ENCODE peak calls at places on chromosomes 5 and 9, in ten cellular contexts. E is HepG2, T is stomach, G is heart right ventricle, Z is BE2C, Q is adrenal gland, M is uterus, J is cardiac muscle cell, B is A549, R is psoas muscle. S is an unnamed sample. For H3K4me1, the result is how much of the 10 kb centered on the place peaks cover.

GRCh38 chr5:127988149-127988755 is 95.3 kb upstream of the SLC12A2 start:
- DNase-seq in E (peak), T (no peak), G (no peak), Z (peak), Q (no peak), M (no peak), J (peak), B (peak), R (no peak), S (no peak)

GRCh38 chr5:150783422-150783928 is 4.9 kb downstream of the SMIM3 start:
- DNase-seq in E (no peak), T (peak), G (no peak), Z (peak), Q (peak), M (peak), J (peak), B (no peak), R (peak), S (peak)

GRCh38 chr9:78972303-78973002 is 599.3 kb upstream of the TLE4 start:
- DNase-seq in E (no peak), T (no peak), G (no peak), Z (no peak), Q (no peak), M (no peak), J (no peak), B (no peak), R (no peak), S (no peak)

GRCh38 chr5:86917117-86917579 is 299.4 kb downstream of the COX7C start:
- DNase-seq in E (no peak), T (no peak), G (no peak), Z (no peak), Q (no peak), M (no peak), J (peak), B (peak), R (no peak), S (no peak)

GRCh38 chr5:64585654-64586053 is 79.8 kb downstream of the RGS7BP start:
- DNase-seq in E (no peak), T (no peak), G (no peak), Z (no peak), Q (no peak), M (no peak), J (no peak), B (no peak), R (no peak), S (no peak)

GRCh38 chr9:71758785-71759184 is 9.5 kb downstream of the CEMIP2 start:
- DNase-seq in E (peak), T (no peak), G (no peak), Z (no peak), Q (no peak), M (no peak), J (no peak), B (peak), R (no peak), S (no peak)

GRCh38 chr5:91079037-91079436 is 304.1 kb downstream of the ARRDC3 start:
- DNase-seq in E (no peak), T (no peak), G (no peak), Z (no peak), Q (no peak), M (no peak), J (no peak), B (no peak), R (no peak), S (no peak)

GRCh38 chr5:136133416-136134383 is 1.1 kb downstream of the SMAD5 start:
- DNase-seq in E (peak), T (peak), G (peak), Z (peak), Q (peak), M (peak), J (peak), B (peak), R (peak), S (peak)

GRCh38 chr9:131334568-131335105 is 45.1 kb downstream of the PLPP7 start:
- DNase-seq in E (no peak), T (no peak), G (peak), Z (peak), Q (no peak), M (no peak), J (no peak), B (no peak), R (peak), S (no peak)

GRCh38 chr9:108550111-108550510 is 305.7 kb downstream of the ACTL7B start:
- DNase-seq in E (no peak), T (no peak), G (peak), Z (no peak), Q (peak), M (no peak), J (no peak), B (no peak), R (peak), S (no peak)

GRCh38 chr5:149448831-149449714 is 70.0 kb upstream of the IL17B start:
- DNase-seq in E (no peak), T (no peak), G (no peak), Z (no peak), Q (no peak), M (no peak), J (no peak), B (peak), R (no peak), S (peak)
- TF ChIP-seq CTCF in E (peak), T (no peak), G (peak), Z (peak), Q (peak), M (no peak), J (peak), B (peak), R (peak), S (peak)

DNA sequence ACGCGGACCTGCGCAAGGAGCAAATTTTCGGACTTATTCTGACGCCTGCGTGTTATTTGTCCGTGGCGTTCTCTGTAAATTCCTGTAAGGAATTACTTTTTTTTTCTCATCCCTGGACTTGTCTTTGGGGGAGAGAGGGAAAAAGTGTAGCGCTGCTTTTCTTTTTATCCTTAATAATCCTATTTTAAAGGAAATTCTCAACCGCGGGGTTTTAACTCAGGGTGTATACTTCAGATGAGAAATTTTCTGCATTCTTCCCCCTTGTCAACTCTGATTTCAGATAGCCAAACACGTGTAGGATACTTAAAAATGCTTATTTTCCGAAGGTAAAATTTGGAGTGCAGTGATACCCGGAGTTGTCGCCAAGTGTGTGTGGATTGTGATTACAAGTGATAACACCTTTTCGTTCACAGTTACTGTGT is 853 bp downstream of the DCP2 start:
- DNase-seq in E (no peak), T (no peak), G (no peak), Z (no peak), Q (no peak), M (no peak), J (no peak), B (no peak), R (no peak), S (no peak)
- H3K4me1 ChIP-seq in E (under half), T (under half), G (under half), Z (under half), Q (under half), M (under half), J (under half), B (under half), R (under half), S (under half)

GRCh38 chr9:98975838-98976237 is 32.1 kb downstream of the COL15A1 start:
- DNase-seq in E (no peak), T (no peak), G (no peak), Z (no peak), Q (no peak), M (no peak), J (no peak), B (no peak), R (no peak), S (no peak)

GRCh38 chr9:98977813-98978212 is 34.1 kb downstream of the COL15A1 start:
- DNase-seq in E (no peak), T (no peak), G (no peak), Z (no peak), Q (no peak), M (no peak), J (no peak), B (no peak), R (peak), S (no peak)

GRCh38 chr9:98974994-98975712 is 31.4 kb downstream of the COL15A1 start:
- DNase-seq in E (peak), T (peak), G (peak), Z (peak), Q (peak), M (peak), J (peak), B (peak), R (peak), S (peak)

GRCh38 chr9:98978231-98978681 is 34.5 kb downstream of the COL15A1 start:
- DNase-seq in E (no peak), T (no peak), G (no peak), Z (no peak), Q (peak), M (no peak), J (peak), B (no peak), R (no peak), S (peak)

GRCh38 chr9:98977246-98977681 is 33.6 kb downstream of the COL15A1 start:
- DNase-seq in E (no peak), T (no peak), G (peak), Z (no peak), Q (no peak), M (no peak), J (no peak), B (no peak), R (peak), S (peak)
- TF ChIP-seq CTCF in E (no peak), T (no peak), G (no peak), Z (no peak), Q (no peak), M (no peak), J (no peak), B (no peak), R (no peak), S (no peak)

GRCh38 chr9:127783644-127784043 is 2.2 kb upstream of the CDK9 start:
- DNase-seq in E (no peak), T (no peak), G (no peak), Z (no peak), Q (no peak), M (no peak), J (no peak), B (no peak), R (no peak), S (no peak)
- H3K4me1 ChIP-seq in E (under half), T (half or more), G (half or more), Z (under half), Q (under half), M (under half), J (under half), B (under half), R (under half), S (under half)

GRCh38 chr9:2622361-2623045 is 916 bp downstream of the VLDLR start:
- DNase-seq in E (no peak), T (peak), G (peak), Z (peak), Q (peak), M (peak), J (peak), B (no peak), R (peak), S (peak)

GRCh38 chr9:2618289-2618688 is 3.3 kb upstream of the VLDLR start:
- DNase-seq in E (no peak), T (no peak), G (no peak), Z (no peak), Q (no peak), M (no peak), J (no peak), B (no peak), R (no peak), S (no peak)

GRCh38 chr9:2623046-2623865 is 1.7 kb downstream of the VLDLR start:
- DNase-seq in E (peak), T (peak), G (peak), Z (peak), Q (peak), M (peak), J (peak), B (peak), R (peak), S (peak)

GRCh38 chr9:2621678-2622360 is at the start of gene VLDLR:
- DNase-seq in E (no peak), T (peak), G (peak), Z (no peak), Q (peak), M (peak), J (peak), B (peak), R (peak), S (peak)

DNA sequence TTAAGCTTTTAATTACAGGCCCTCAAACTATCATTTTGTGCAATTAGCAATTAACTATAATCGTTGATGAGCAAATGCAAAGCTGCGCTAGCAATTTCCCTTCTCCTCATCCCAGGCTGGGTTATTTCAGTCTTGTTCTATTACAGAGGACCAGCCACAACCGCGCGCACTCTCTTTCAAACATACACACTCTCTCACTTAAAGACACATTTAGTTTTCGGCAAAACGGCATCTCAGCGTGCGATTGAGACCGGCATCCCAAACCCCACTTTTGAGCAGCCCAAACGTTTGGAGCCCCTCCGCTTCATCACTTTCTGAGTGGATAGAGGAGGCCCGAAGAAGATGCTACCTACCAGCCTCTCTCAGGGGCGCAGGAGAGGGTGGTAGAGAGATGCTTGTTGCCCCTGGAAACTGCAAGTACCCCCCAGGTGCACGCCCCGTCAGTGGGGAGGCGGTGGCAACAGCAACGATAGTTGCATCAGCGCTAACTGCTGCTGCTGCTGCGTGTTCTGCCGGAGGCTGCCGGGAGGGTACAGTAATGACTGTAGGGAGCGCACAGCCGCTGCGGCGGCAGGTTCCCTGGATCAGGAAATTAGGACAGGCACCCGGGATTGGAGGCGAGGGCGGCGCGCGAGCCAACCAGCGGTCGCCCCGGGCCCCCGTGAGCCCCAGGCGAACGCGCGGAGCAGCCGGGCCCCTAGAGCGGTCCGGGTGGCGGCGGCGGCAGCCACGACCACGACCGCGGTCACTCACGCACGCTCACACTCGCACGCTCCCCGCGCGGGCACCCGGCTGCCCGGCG is 510 bp upstream of the VLDLR start:
- DNase-seq in E (peak), T (peak), G (peak), Z (peak), Q (peak), M (peak), J (peak), B (peak), R (peak), S (peak)
- TF ChIP-seq CTCF in E (peak), T (no peak), G (no peak), Z (no peak), Q (peak), M (no peak), J (peak), B (no peak), R (peak), S (no peak)